ENCODE peak calls at places on chromosomes 4 and X, in ten cellular contexts. E, Q, D, C, J, U, G, X, I and L are unnamed samples.

GRCh38 chr4:185211035-185211434 is 1.6 kb downstream of the SNX25 start:
- DNase-seq in E (no peak), Q (no peak), D (no peak), C (peak; percentile 19), J (no peak), U (no peak), G (no peak), X (no peak), I (no peak), L (peak; percentile 48)

GRCh38 chr4:186624951-186625350 is 69.6 kb upstream of the MTNR1A start:
- DNase-seq in E (no peak), Q (no peak), D (no peak), C (no peak), J (no peak), U (peak; percentile 93), G (no peak), X (no peak), I (no peak), L (no peak)

GRCh38 chr4:153804742-153805141 is 15.9 kb upstream of the SFRP2 start:
- DNase-seq in E (no peak), Q (no peak), D (no peak), C (no peak), J (no peak), U (no peak), G (no peak), X (no peak), I (no peak), L (no peak)

GRCh38 chr4:103054030-103054429 is 22.5 kb downstream of the SLC9B2 start:
- DNase-seq in E (no peak), Q (no peak), D (no peak), C (no peak), J (no peak), U (no peak), G (no peak), X (no peak), I (no peak), L (no peak)

GRCh38 chrX:74458738-74459137 is 37.4 kb downstream of the SLC16A2 start:
- DNase-seq in E (no peak), Q (no peak), D (no peak), C (no peak), J (no peak), U (peak; percentile 75), G (no peak), X (no peak), I (no peak), L (peak; percentile 1)

GRCh38 chrX:314781-315595 is 3.6 kb downstream of the GTPBP6 start:
- DNase-seq in E (no peak), Q (no peak), D (no peak), C (no peak), J (no peak), U (no peak), G (no peak), X (no peak), I (no peak), L (peak; percentile 25)

GRCh38 chr4:2068198-2068470 is 9.0 kb downstream of the NAT8L start:
- DNase-seq in E (no peak), Q (no peak), D (no peak), C (no peak), J (no peak), U (peak; percentile 4), G (no peak), X (no peak), I (no peak), L (no peak)

GRCh38 chr4:6198278-6198677 is 2.1 kb downstream of the JAKMIP1 start:
- DNase-seq in E (no peak), Q (peak; percentile 60), D (no peak), C (no peak), J (no peak), U (no peak), G (no peak), X (no peak), I (no peak), L (no peak)

GRCh38 chr4:40247350-40247749 is 50.5 kb downstream of the RHOH start:
- DNase-seq in E (no peak), Q (no peak), D (no peak), C (peak; percentile 65), J (no peak), U (no peak), G (no peak), X (no peak), I (no peak), L (no peak)

GRCh38 chrX:129678176-129678880 is 23.6 kb upstream of the APLN start:
- DNase-seq in E (peak; percentile 21), Q (peak; percentile 27), D (no peak), C (peak; percentile 82), J (no peak), U (peak; percentile 26), G (peak; percentile 35), X (peak; percentile 59), I (peak; percentile 45), L (peak; percentile 22)

GRCh38 chr4:117873779-117874178 is 160.5 kb upstream of the NDST3 start:
- DNase-seq in E (no peak), Q (no peak), D (no peak), C (no peak), J (no peak), U (no peak), G (no peak), X (no peak), I (no peak), L (no peak)

GRCh38 chr4:102612824-102613366 is 111.7 kb downstream of the NFKB1 start:
- DNase-seq in E (no peak), Q (no peak), D (no peak), C (peak; percentile 24), J (no peak), U (no peak), G (no peak), X (no peak), I (no peak), L (peak; percentile 56)

GRCh38 chr4:10582059-10582686 is 102.4 kb downstream of the CLNK start:
- DNase-seq in E (no peak), Q (no peak), D (peak; percentile 32), C (peak; percentile 52), J (no peak), U (peak; percentile 37), G (peak; percentile 31), X (no peak), I (no peak), L (peak; percentile 56)